ENCODE peak calls at places on chromosome 5, in six cellular contexts. I, P, O, Y, V and Z are unnamed samples.
A peak's percentile ranks its signal among the peaks of the same experiment; 100 is the strongest.

GRCh38 chr5:7053125-7053524 is 339.9 kb downstream of the TENT4A start:
- DNase-seq in I (no peak), P (no peak), O (no peak), Y (no peak), V (no peak), Z (no peak)

GRCh38 chr5:81045389-81045807 is 85.2 kb downstream of the RASGRF2 start:
- DNase-seq in I (no peak), P (no peak), O (no peak), Y (no peak), V (no peak), Z (no peak)

GRCh38 chr5:43309657-43310056 is 3.6 kb downstream of the HMGCS1 start:
- DNase-seq in I (peak; percentile 10), P (no peak), O (no peak), Y (no peak), V (no peak), Z (no peak)

GRCh38 chr5:149172709-149173505 is 31.6 kb downstream of the ABLIM3 start:
- DNase-seq in I (no peak), P (no peak), O (no peak), Y (no peak), V (no peak), Z (no peak)

GRCh38 chr5:115657883-115658233 is 32.0 kb upstream of the TMED7 start:
- DNase-seq in I (peak; percentile 81), P (no peak), O (no peak), Y (no peak), V (no peak), Z (no peak)

GRCh38 chr5:149903441-149903840 is 41.2 kb downstream of the PDE6A start:
- DNase-seq in I (no peak), P (no peak), O (no peak), Y (no peak), V (no peak), Z (no peak)

GRCh38 chr5:145551714-145552113 is 283.4 kb downstream of the PRELID2 start:
- DNase-seq in I (no peak), P (no peak), O (no peak), Y (no peak), V (no peak), Z (no peak)

GRCh38 chr5:137566780-137567179 is 67.7 kb upstream of the SPOCK1 start:
- DNase-seq in I (no peak), P (no peak), O (no peak), Y (no peak), V (no peak), Z (no peak)

GRCh38 chr5:172559004-172559932 is 81.8 kb upstream of the NEURL1B start:
- DNase-seq in I (peak; percentile 89), P (peak; percentile 95), O (peak; percentile 49), Y (no peak), V (no peak), Z (no peak)

GRCh38 chr5:148125641-148126040 is 42.7 kb upstream of the SPINK14 start:
- DNase-seq in I (peak; percentile 8), P (no peak), O (no peak), Y (no peak), V (no peak), Z (no peak)

GRCh38 chr5:72598461-72599433 is 91.5 kb upstream of the ZNF366 start:
- DNase-seq in I (peak; percentile 74), P (no peak), O (no peak), Y (no peak), V (no peak), Z (no peak)

GRCh38 chr5:5071554-5071953 is 68.6 kb upstream of the ADAMTS16 start:
- DNase-seq in I (no peak), P (no peak), O (no peak), Y (no peak), V (no peak), Z (no peak)

GRCh38 chr5:159415301-159415937 is 85.1 kb upstream of the IL12B start:
- DNase-seq in I (no peak), P (no peak), O (no peak), Y (no peak), V (no peak), Z (no peak)

GRCh38 chr5:1892685-1893445 is 10.1 kb upstream of the IRX4 start:
- DNase-seq in I (no peak), P (no peak), O (no peak), Y (no peak), V (peak; percentile 26), Z (no peak)

GRCh38 chr5:124234022-124234899 is 512.2 kb downstream of the ZNF608 start:
- DNase-seq in I (no peak), P (no peak), O (no peak), Y (no peak), V (no peak), Z (no peak)

GRCh38 chr5:74166064-74166463 is 474.5 kb downstream of the ENC1 start:
- DNase-seq in I (peak; percentile 37), P (no peak), O (no peak), Y (no peak), V (no peak), Z (no peak)

GRCh38 chr5:120938604-120939003 is 474.5 kb downstream of the PRR16 start:
- DNase-seq in I (no peak), P (no peak), O (no peak), Y (no peak), V (no peak), Z (no peak)

GRCh38 chr5:151295801-151296477 is 7.6 kb downstream of the SLC36A3 start:
- DNase-seq in I (no peak), P (no peak), O (no peak), Y (no peak), V (no peak), Z (no peak)

GRCh38 chr5:153883829-153884228 is 154.9 kb downstream of the FAM114A2 start:
- DNase-seq in I (peak; percentile 73), P (no peak), O (no peak), Y (no peak), V (no peak), Z (no peak)

GRCh38 chr5:93665649-93666048 is 75.8 kb downstream of the POU5F2 start:
- DNase-seq in I (no peak), P (no peak), O (no peak), Y (no peak), V (no peak), Z (no peak)

GRCh38 chr5:6716634-6717149 is 3.5 kb downstream of the TENT4A start:
- DNase-seq in I (no peak), P (no peak), O (no peak), Y (no peak), V (no peak), Z (peak; percentile 73)

GRCh38 chr5:14593326-14594036 is 11.9 kb downstream of the OTULINL start:
- DNase-seq in I (peak; percentile 41), P (no peak), O (no peak), Y (no peak), V (no peak), Z (no peak)

GRCh38 chr5:173916233-173916632 is 28.1 kb downstream of the CPEB4 start:
- DNase-seq in I (no peak), P (no peak), O (no peak), Y (no peak), V (no peak), Z (no peak)

GRCh38 chr5:66356011-66356565 is 212.0 kb downstream of the SREK1 start:
- DNase-seq in I (peak; percentile 1), P (no peak), O (no peak), Y (no peak), V (no peak), Z (no peak)

GRCh38 chr5:90962481-90962880 is 403.9 kb downstream of the ADGRV1 start:
- DNase-seq in I (no peak), P (no peak), O (no peak), Y (no peak), V (no peak), Z (no peak)

DNA sequence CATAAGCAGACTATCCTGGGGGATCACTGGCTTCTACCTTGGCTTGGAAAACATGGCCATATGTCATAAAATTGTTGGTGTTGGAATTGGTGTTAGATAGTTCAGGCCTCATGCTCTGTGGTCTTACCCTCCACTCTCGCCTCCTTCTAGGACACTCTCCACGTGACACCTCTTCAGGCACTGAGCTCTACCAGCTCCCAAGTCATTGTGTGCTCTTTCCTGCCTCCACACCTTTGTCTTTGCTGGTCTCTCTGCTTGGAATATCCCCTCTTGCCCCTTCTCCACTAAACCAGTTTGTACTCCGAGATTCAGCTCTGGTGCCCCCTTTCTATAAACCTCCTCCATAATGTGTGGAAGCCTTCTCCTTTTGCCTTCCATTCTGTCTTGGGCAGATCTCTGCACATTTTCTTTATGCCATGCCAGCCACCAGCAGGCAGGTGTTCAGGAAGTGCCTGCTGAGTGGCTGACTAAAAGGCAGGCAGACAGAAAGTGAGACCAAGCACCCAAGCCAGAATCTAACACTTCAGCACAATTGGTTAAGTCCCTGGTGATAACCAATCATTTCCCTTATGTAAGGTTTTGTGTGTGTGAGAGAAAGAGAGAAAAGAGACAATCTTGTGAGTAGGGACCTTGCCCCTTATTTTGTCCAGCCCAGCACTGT is 37.7 kb downstream of the SAR1B start:
- DNase-seq in I (no peak), P (no peak), O (no peak), Y (no peak), V (no peak), Z (peak; percentile 49)
- TF ChIP-seq POLR2A in I (no peak), P (no peak), O (no peak), Y (no peak), V (no peak), Z (no peak)

GRCh38 chr5:176574297-176574591 is 25.1 kb downstream of the CDHR2 start:
- DNase-seq in I (no peak), P (no peak), O (no peak), Y (no peak), V (no peak), Z (no peak)
- TF ChIP-seq CTCF in I (no peak), P (no peak), O (no peak), Y (no peak), V (peak; percentile 19), Z (no peak)

DNA sequence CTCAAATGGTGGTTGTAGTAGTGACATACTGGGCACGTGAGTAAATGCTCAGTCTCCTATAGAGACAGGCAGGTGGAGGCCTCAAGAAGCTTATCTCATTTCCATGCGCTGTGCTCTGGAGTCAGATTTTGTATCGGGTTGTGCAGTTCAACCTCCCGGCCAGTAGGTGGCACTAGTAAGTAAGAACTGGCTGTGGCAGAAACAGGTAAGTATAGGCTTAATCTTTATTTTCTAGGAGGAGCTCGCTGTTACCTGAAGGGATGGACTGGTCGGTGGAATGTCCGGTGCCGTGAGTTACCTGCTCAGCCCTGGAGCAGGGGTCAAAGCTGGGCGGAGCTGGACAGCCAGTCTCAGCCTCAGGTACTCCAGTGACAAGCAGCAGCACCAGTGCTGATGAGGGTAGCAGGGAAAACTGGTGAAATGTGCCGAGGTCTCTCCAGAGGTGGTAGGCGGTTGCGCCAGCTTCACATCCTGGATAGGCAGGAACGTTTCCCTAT is 880.1 kb upstream of the SEMA6A start:
- DNase-seq in I (peak; percentile 6), P (no peak), O (no peak), Y (peak; percentile 63), V (peak; percentile 17), Z (peak; percentile 90)
- H3K4me3 ChIP-seq in I (no peak overlapping the region), P (no peak overlapping the region), O (no peak overlapping the region), Y (peak overlapping the region; percentile 45), V (peak overlapping the region; percentile 27), Z (no peak overlapping the region)

DNA sequence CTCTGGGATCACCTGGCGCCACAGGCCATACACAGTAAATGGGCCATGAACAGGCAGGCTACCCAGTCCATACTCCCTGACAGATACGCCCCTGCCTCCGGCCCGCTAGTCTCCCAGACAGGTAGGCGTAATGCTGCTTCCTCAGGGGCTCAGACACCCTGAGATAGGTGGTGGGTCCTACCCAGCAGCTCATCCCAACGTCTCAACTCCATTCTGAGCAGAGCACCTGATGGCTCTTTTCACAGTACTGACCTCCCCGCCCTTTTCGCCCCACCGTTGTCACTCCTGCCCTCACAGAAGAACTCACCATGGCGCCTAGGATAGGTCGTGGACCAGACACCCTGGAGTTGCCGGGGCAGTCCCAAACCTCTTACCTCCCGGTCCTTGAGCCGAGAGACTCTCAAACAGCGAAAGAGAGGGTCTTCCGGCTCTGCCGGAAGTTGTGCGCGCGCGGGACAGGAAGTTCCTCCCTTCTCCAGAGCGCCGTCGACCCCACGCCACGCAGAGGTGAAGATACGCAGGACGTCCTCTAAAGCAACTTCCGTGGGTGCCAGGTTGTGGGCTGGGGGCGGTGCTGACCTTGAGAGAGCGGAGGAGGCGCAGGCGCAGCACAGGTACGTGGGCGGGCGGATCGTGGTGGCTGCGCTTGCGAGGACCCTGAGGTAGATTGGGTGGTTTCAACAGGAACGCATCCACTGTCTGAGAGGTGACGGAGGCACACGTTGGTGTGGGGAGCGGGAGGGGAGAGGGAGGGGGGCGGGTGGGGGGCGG is at the start of gene TMEM161B:
- DNase-seq in I (peak; percentile 85), P (peak; percentile 94), O (peak; percentile 88), Y (peak; percentile 96), V (peak; percentile 94), Z (peak; percentile 89)
- TF ChIP-seq POLR2A in I (no peak), P (peak; percentile 17), O (no peak), Y (peak; percentile 53), V (peak; percentile 13), Z (no peak)